ENCODE peak calls at places on chromosome 3, in four cellular contexts. A, D, L and B are unnamed samples.

GRCh38 chr3:186287723-186288122 is 74.3 kb downstream of the DGKG start:
- DNase-seq in A (no peak), D (no peak), L (no peak), B (no peak)

GRCh38 chr3:63613561-63613960 is 38.9 kb upstream of the SNTN start:
- DNase-seq in A (no peak), D (no peak), L (no peak), B (no peak)

GRCh38 chr3:61194892-61195538 is 56.2 kb downstream of the FHIT start:
- DNase-seq in A (no peak), D (no peak), L (no peak), B (no peak)

GRCh38 chr3:141644931-141645330 is 93.2 kb upstream of the RNF7 start:
- DNase-seq in A (peak; percentile 75), D (peak; percentile 21), L (peak; percentile 85), B (no peak)

GRCh38 chr3:126100688-126101301 is 16.9 kb upstream of the SLC41A3 start:
- DNase-seq in A (peak; percentile 80), D (no peak), L (no peak), B (no peak)

GRCh38 chr3:197186887-197187588 is 111.4 kb downstream of the DLG1 start:
- DNase-seq in A (peak; percentile 34), D (peak; percentile 20), L (no peak), B (peak; percentile 70)

GRCh38 chr3:143124683-143125520 is 5.3 kb downstream of the CHST2 start:
- DNase-seq in A (no peak), D (no peak), L (no peak), B (no peak)

GRCh38 chr3:174951498-174951897 is 92.4 kb downstream of the NAALADL2 start:
- DNase-seq in A (no peak), D (no peak), L (no peak), B (no peak)

GRCh38 chr3:134799393-134799792 is 4.3 kb downstream of the EPHB1 start:
- DNase-seq in A (no peak), D (no peak), L (no peak), B (no peak)

GRCh38 chr3:46717447-46718231 is at the start of gene PRSS50:
- DNase-seq in A (no peak), D (no peak), L (peak; percentile 21), B (no peak)

GRCh38 chr3:180570238-180570637 is 31.7 kb upstream of the TTC14 start:
- DNase-seq in A (no peak), D (no peak), L (no peak), B (no peak)

GRCh38 chr3:194139085-194139976 is 3.4 kb downstream of the HES1 start:
- DNase-seq in A (no peak), D (no peak), L (no peak), B (no peak)

GRCh38 chr3:89446593-89446992 is 339.2 kb downstream of the EPHA3 start:
- DNase-seq in A (no peak), D (no peak), L (no peak), B (no peak)

GRCh38 chr3:132034486-132035464 is at the start of gene CPNE4:
- DNase-seq in A (peak; percentile 84), D (peak; percentile 75), L (peak; percentile 63), B (peak; percentile 81)

GRCh38 chr3:108441081-108441507 is 69.3 kb downstream of the MYH15 start:
- DNase-seq in A (no peak), D (no peak), L (no peak), B (no peak)

GRCh38 chr3:150242220-150242938 is 165.7 kb upstream of the TSC22D2 start:
- DNase-seq in A (no peak), D (peak; percentile 63), L (no peak), B (no peak)

GRCh38 chr3:141070727-141071357 is 19.7 kb downstream of the SPSB4 start:
- DNase-seq in A (no peak), D (no peak), L (no peak), B (no peak)

GRCh38 chr3:112773864-112774263 is 72.8 kb downstream of the CD200R1L start:
- DNase-seq in A (no peak), D (no peak), L (peak; percentile 46), B (peak; percentile 60)

GRCh38 chr3:191543018-191543417 is 82.1 kb downstream of the PYDC2 start:
- DNase-seq in A (no peak), D (no peak), L (no peak), B (no peak)

GRCh38 chr3:27127879-27128278 is 241.3 kb downstream of the NEK10 start:
- DNase-seq in A (no peak), D (no peak), L (no peak), B (no peak)